ENCODE peak calls at places on chromosomes 11 and 22, in eight cellular contexts. One of them, this sample, is unnamed.

GRCh38 chr11:121870202-121871045 is 245.6 kb downstream of the BLID start:
- DNase-seq in tibial artery: no peak
- DNase-seq in IMR-90: no peak
- DNase-seq in CD8-positive, alpha-beta T cell: no peak
- DNase-seq in stomach: no peak
- DNase-seq in transverse colon: no peak
- DNase-seq in endothelial cell of umbilical vein: no peak
- DNase-seq in cardiac muscle cell: peak; percentile 48
- DNase-seq in this sample: no peak

GRCh38 chr11:88414981-88415391 is 77.5 kb upstream of the CTSC start:
- DNase-seq in cardiac muscle cell: peak; percentile 28
- DNase-seq in stomach: no peak
- DNase-seq in IMR-90: peak; percentile 44
- DNase-seq in tibial artery: no peak
- DNase-seq in transverse colon: no peak
- DNase-seq in endothelial cell of umbilical vein: peak; percentile 48
- DNase-seq in CD8-positive, alpha-beta T cell: no peak
- DNase-seq in this sample: no peak

GRCh38 chr11:131762346-131763110 is 392.1 kb downstream of the NTM start:
- DNase-seq in transverse colon: no peak
- DNase-seq in endothelial cell of umbilical vein: no peak
- DNase-seq in IMR-90: no peak
- DNase-seq in stomach: no peak
- DNase-seq in cardiac muscle cell: no peak
- DNase-seq in tibial artery: no peak
- DNase-seq in CD8-positive, alpha-beta T cell: no peak
- DNase-seq in this sample: no peak

GRCh38 chr11:74157169-74157568 is 13.6 kb downstream of the C2CD3 start:
- DNase-seq in cardiac muscle cell: no peak
- DNase-seq in CD8-positive, alpha-beta T cell: no peak
- DNase-seq in tibial artery: no peak
- DNase-seq in IMR-90: peak; percentile 55
- DNase-seq in transverse colon: no peak
- DNase-seq in stomach: no peak
- DNase-seq in endothelial cell of umbilical vein: no peak
- DNase-seq in this sample: no peak

GRCh38 chr11:74288911-74289310 is 22.5 kb downstream of the P4HA3 start:
- DNase-seq in CD8-positive, alpha-beta T cell: no peak
- DNase-seq in endothelial cell of umbilical vein: peak; percentile 61
- DNase-seq in IMR-90: no peak
- DNase-seq in transverse colon: no peak
- DNase-seq in stomach: no peak
- DNase-seq in cardiac muscle cell: peak; percentile 70
- DNase-seq in tibial artery: no peak
- DNase-seq in this sample: no peak

GRCh38 chr11:132278801-132279574 is 908.6 kb downstream of the NTM start:
- DNase-seq in transverse colon: no peak
- DNase-seq in endothelial cell of umbilical vein: peak; percentile 4
- DNase-seq in IMR-90: peak; percentile 72
- DNase-seq in tibial artery: no peak
- DNase-seq in cardiac muscle cell: peak; percentile 38
- DNase-seq in CD8-positive, alpha-beta T cell: no peak
- DNase-seq in stomach: no peak
- DNase-seq in this sample: no peak

GRCh38 chr11:82791779-82792178 is 58.1 kb upstream of the FAM181B start:
- DNase-seq in cardiac muscle cell: no peak
- DNase-seq in CD8-positive, alpha-beta T cell: no peak
- DNase-seq in IMR-90: no peak
- DNase-seq in transverse colon: no peak
- DNase-seq in stomach: no peak
- DNase-seq in tibial artery: no peak
- DNase-seq in endothelial cell of umbilical vein: no peak
- DNase-seq in this sample: no peak

GRCh38 chr11:72753341-72754148 is 1.3 kb upstream of the ARAP1 start:
- DNase-seq in stomach: no peak
- DNase-seq in IMR-90: no peak
- DNase-seq in endothelial cell of umbilical vein: no peak
- DNase-seq in cardiac muscle cell: no peak
- DNase-seq in CD8-positive, alpha-beta T cell: no peak
- DNase-seq in tibial artery: no peak
- DNase-seq in transverse colon: no peak
- DNase-seq in this sample: no peak

GRCh38 chr11:11786771-11787170 is 55.0 kb upstream of the USP47 start:
- DNase-seq in stomach: no peak
- DNase-seq in endothelial cell of umbilical vein: peak; percentile 23
- DNase-seq in tibial artery: no peak
- DNase-seq in cardiac muscle cell: peak; percentile 40
- DNase-seq in IMR-90: peak; percentile 40
- DNase-seq in transverse colon: no peak
- DNase-seq in CD8-positive, alpha-beta T cell: no peak
- DNase-seq in this sample: peak; percentile 18

DNA sequence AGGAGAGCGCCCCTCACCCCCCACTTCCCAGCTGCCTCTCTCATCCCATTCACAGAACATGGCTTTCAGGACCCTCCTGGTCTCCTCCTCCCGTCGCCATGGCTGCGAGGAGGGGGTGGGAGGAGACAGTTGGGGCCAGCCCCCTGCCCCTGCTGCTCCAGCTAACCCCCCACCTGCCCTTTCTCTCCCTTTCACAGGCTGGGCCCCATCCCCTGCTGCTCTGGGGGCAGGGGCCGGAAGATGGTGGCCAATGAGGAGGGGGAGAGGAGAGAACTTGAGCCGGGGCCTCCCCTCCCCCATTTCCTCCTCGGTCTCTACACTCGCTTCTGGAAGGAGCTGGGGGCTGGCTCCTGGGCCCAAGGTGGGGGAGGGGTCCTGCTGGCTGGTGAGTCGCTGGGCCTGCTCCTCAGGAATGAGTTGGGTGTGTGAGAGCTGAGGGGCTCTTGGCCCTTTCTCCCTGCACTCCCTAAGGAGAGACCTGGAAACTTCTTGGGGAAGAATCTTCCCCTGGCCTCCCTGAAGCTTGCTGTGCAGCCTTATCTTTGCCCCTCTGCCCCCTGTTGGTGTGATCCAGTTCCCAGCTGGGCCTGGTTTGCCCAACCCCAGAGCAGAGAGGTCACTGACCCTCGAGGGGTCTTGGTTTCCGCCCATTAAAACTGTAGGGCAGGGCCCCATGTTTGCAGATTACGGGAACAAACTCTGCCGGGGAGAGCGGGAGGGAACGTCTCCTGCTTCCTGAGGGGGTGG is 10.2 kb downstream of the YPEL4 start:
- DNase-seq in tibial artery: no peak
- DNase-seq in transverse colon: no peak
- DNase-seq in endothelial cell of umbilical vein: peak; percentile 42
- DNase-seq in IMR-90: peak; percentile 57
- DNase-seq in CD8-positive, alpha-beta T cell: no peak
- DNase-seq in cardiac muscle cell: peak; percentile 85
- DNase-seq in stomach: no peak
- DNase-seq in this sample: peak; percentile 45
- H3K4me3 ChIP-seq in tibial artery: peak overlapping the region; percentile 91
- H3K4me3 ChIP-seq in transverse colon: no peak overlapping the region
- H3K4me3 ChIP-seq in endothelial cell of umbilical vein: peak overlapping the region; percentile 74
- H3K4me3 ChIP-seq in IMR-90: peak overlapping the region; percentile 96
- H3K4me3 ChIP-seq in CD8-positive, alpha-beta T cell: peak overlapping the region; percentile 70
- H3K4me3 ChIP-seq in cardiac muscle cell: peak overlapping the region; percentile 92
- H3K4me3 ChIP-seq in stomach: peak overlapping the region; percentile 80
- H3K4me3 ChIP-seq in this sample: peak overlapping the region; percentile 96

GRCh38 chr22:37762389-37762836 is 45.3 kb upstream of the GCAT start:
- DNase-seq in tibial artery: no peak
- DNase-seq in cardiac muscle cell: no peak
- DNase-seq in IMR-90: no peak
- DNase-seq in transverse colon: no peak
- DNase-seq in CD8-positive, alpha-beta T cell: no peak
- DNase-seq in stomach: no peak
- DNase-seq in endothelial cell of umbilical vein: no peak
- DNase-seq in this sample: no peak
- H3K4me1 ChIP-seq in tibial artery: no peaks in the 10 kb centered on the region
- H3K4me1 ChIP-seq in cardiac muscle cell: no peaks in the 10 kb centered on the region
- H3K4me1 ChIP-seq in IMR-90: peaks cover 3% of the 10 kb centered on the region
- H3K4me1 ChIP-seq in transverse colon: no peaks in the 10 kb centered on the region
- H3K4me1 ChIP-seq in CD8-positive, alpha-beta T cell: no peaks in the 10 kb centered on the region
- H3K4me1 ChIP-seq in stomach: peaks cover 8% of the 10 kb centered on the region
- H3K4me1 ChIP-seq in endothelial cell of umbilical vein: peaks cover 13% of the 10 kb centered on the region
- H3K4me1 ChIP-seq in this sample: no peaks in the 10 kb centered on the region

GRCh38 chr11:20336056-20336455 is 27.5 kb upstream of the HTATIP2 start:
- DNase-seq in stomach: no peak
- DNase-seq in IMR-90: no peak
- DNase-seq in CD8-positive, alpha-beta T cell: no peak
- DNase-seq in tibial artery: no peak
- DNase-seq in transverse colon: no peak
- DNase-seq in endothelial cell of umbilical vein: no peak
- DNase-seq in cardiac muscle cell: no peak
- DNase-seq in this sample: no peak
- H3K27me3 ChIP-seq in stomach: no peaks in the 10 kb centered on the region
- H3K27me3 ChIP-seq in IMR-90: peaks cover 9% of the 10 kb centered on the region
- H3K27me3 ChIP-seq in CD8-positive, alpha-beta T cell: peaks cover 6% of the 10 kb centered on the region
- H3K27me3 ChIP-seq in tibial artery: peaks cover 9% of the 10 kb centered on the region
- H3K27me3 ChIP-seq in transverse colon: peaks cover 11% of the 10 kb centered on the region
- H3K27me3 ChIP-seq in endothelial cell of umbilical vein: peaks cover 18% of the 10 kb centered on the region
- H3K27me3 ChIP-seq in cardiac muscle cell: peaks cover 8% of the 10 kb centered on the region
- H3K27me3 ChIP-seq in this sample: peaks cover 30% of the 10 kb centered on the region

DNA sequence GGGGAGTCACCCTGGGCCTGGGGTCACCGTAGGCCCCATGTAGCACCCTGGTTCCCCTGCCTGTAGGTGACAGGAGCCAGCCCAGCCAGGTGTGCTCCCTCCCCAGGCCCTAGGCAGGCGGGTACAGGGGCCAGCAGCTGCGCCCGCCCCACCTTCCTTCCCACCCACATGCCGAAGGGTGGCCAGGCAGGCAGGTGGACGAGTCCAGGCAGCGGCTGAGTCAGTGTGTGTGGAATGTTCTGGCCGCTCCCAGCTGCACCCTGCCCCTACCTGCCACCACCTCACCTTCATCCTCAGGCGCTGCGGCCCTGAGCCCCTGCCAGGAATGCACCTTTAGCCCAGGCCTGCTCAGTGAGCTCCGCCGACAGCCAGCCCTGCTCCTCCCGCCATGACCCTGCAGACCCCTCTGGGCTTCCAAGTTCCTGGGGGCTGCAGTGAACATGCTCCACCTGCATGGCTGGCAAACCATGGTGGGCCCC is 619 bp upstream of the SYT8 start:
- DNase-seq in endothelial cell of umbilical vein: no peak
- DNase-seq in IMR-90: no peak
- DNase-seq in transverse colon: peak; percentile 92
- DNase-seq in CD8-positive, alpha-beta T cell: peak; percentile 4
- DNase-seq in stomach: peak; percentile 94
- DNase-seq in tibial artery: no peak
- DNase-seq in cardiac muscle cell: no peak
- DNase-seq in this sample: no peak
- H3K4me3 ChIP-seq in endothelial cell of umbilical vein: no peak overlapping the region
- H3K4me3 ChIP-seq in IMR-90: no peak overlapping the region
- H3K4me3 ChIP-seq in transverse colon: no peak overlapping the region
- H3K4me3 ChIP-seq in CD8-positive, alpha-beta T cell: no peak overlapping the region
- H3K4me3 ChIP-seq in stomach: no peak overlapping the region
- H3K4me3 ChIP-seq in tibial artery: no peak overlapping the region
- H3K4me3 ChIP-seq in cardiac muscle cell: no peak overlapping the region
- H3K4me3 ChIP-seq in this sample: no peak overlapping the region

DNA sequence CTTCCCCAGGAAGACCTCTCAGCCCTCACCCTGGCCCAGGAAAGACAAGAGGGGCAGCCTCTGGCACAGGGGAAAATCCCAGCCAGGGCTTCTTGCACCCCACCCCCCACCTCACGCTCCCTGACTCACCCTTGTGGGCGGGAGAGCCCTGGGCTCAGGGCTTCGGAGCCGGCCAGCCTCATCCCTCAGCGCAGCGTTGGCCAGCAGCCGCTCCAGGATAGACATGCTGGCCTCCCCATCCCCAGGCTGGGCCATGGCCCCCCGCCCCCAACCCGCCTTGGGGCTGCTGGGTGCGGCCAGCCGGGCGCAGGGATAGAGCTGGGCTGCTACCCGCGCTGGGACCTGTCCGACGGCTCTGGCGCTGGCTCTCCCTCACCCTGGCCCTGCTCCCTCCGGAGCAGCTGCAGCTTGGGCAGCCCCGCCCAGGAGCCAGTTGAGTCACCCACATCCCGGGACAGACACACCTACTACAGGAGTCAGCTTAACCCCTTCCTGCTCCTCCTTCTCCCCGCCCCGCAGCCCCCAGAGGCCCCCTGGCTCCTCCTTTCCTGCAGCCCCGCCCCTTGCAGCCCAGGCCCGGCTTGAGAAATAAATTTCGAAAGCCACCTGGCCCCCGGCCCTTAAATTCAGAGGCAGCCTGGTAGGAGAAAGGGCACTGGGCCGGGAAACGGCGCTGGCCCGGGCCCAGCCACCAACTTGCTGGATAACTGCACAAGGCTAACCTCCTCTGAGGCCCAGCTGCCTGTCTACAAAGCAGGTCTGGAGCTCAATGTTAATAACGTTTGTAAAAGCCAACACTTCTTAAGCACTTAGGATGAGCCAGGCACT is 13.4 kb downstream of the TNKS1BP1 start:
- DNase-seq in endothelial cell of umbilical vein: peak; percentile 96
- DNase-seq in tibial artery: peak; percentile 99
- DNase-seq in transverse colon: peak; percentile 92
- DNase-seq in stomach: peak; percentile 94
- DNase-seq in IMR-90: peak; percentile 97
- DNase-seq in cardiac muscle cell: peak; percentile 99
- DNase-seq in CD8-positive, alpha-beta T cell: peak; percentile 51
- DNase-seq in this sample: peak; percentile 97
- H3K4me1 ChIP-seq in endothelial cell of umbilical vein: peaks cover 18% of the 10 kb centered on the region
- H3K4me1 ChIP-seq in tibial artery: no peaks in the 10 kb centered on the region
- H3K4me1 ChIP-seq in transverse colon: peaks cover 41% of the 10 kb centered on the region
- H3K4me1 ChIP-seq in stomach: peaks cover 90% of the 10 kb centered on the region
- H3K4me1 ChIP-seq in IMR-90: peaks cover 50% of the 10 kb centered on the region
- H3K4me1 ChIP-seq in cardiac muscle cell: peaks cover 25% of the 10 kb centered on the region
- H3K4me1 ChIP-seq in CD8-positive, alpha-beta T cell: peaks cover 27% of the 10 kb centered on the region
- H3K4me1 ChIP-seq in this sample: peaks cover 38% of the 10 kb centered on the region